ENCODE peak calls at places on chromosome 1, in five cellular contexts. X, T, I, B and E are unnamed samples.

GRCh38 chr1:70290248-70290647 is 64.3 kb downstream of the ANKRD13C start:
- DNase-seq in T (peak), B (peak), I (no peak), X (no peak), E (no peak)

GRCh38 chr1:91997607-91998195 is 32.1 kb upstream of the EPHX4 start:
- DNase-seq in X (peak), I (peak), B (peak), T (peak), E (no peak)

GRCh38 chr1:29825941-29826415 is 589.7 kb downstream of the PTPRU start:
- DNase-seq in I (no peak), T (no peak), X (no peak), B (no peak), E (no peak)

GRCh38 chr1:26540346-26540745 is 10.8 kb downstream of the RPS6KA1 start:
- DNase-seq in I (no peak), X (no peak), B (no peak), T (no peak), E (no peak)

GRCh38 chr1:240344918-240345317 is 253.2 kb downstream of the FMN2 start:
- DNase-seq in B (no peak), X (no peak), I (peak), T (peak), E (no peak)

GRCh38 chr1:187551061-187551460 is 722.3 kb downstream of the PLA2G4A start:
- DNase-seq in T (no peak), I (no peak), X (no peak), B (no peak), E (no peak)

GRCh38 chr1:64302194-64302593 is 98.8 kb downstream of the UBE2U start:
- DNase-seq in X (no peak), T (no peak), B (no peak), I (no peak), E (no peak)

GRCh38 chr1:229363723-229364122 is 20.9 kb upstream of the CCSAP start:
- DNase-seq in I (no peak), B (no peak), X (no peak), T (no peak), E (no peak)

GRCh38 chr1:200336901-200337391 is 72.9 kb downstream of the ZNF281 start:
- DNase-seq in I (no peak), B (no peak), T (no peak), X (no peak), E (no peak)

GRCh38 chr1:226482196-226482595 is 66.4 kb upstream of the STUM start:
- DNase-seq in B (no peak), I (no peak), T (no peak), X (no peak), E (no peak)